ENCODE peak calls at places on chromosomes 5 and 9, in six cellular contexts. G is astrocyte, M is tibial artery, F is body of pancreas, A is fibroblast of lung, I is uterus. U is an unnamed sample.

GRCh38 chr9:98944130-98945074 is 695 bp downstream of the COL15A1 start:
- DNase-seq in G (no peak), I (peak), A (peak), M (no peak), F (peak), U (no peak)

GRCh38 chr9:13896922-13897835 is 416.8 kb downstream of the NFIB start:
- DNase-seq in F (no peak), G (no peak), A (no peak), M (no peak), I (no peak), U (no peak)

GRCh38 chr5:134133213-134133994 is 18.9 kb downstream of the TCF7 start:
- DNase-seq in G (no peak), F (no peak), A (no peak), I (peak), M (peak), U (no peak)

GRCh38 chr5:17879276-17879675 is 245.0 kb downstream of the TAF11L14 start:
- DNase-seq in F (no peak), G (no peak), A (no peak), I (no peak), M (no peak), U (no peak)

GRCh38 chr9:129630967-129631672 is 5.2 kb downstream of the NTMT1 start:
- DNase-seq in F (no peak), I (no peak), M (no peak), G (peak), A (no peak), U (peak)

GRCh38 chr5:152622628-152623027 is 217.5 kb upstream of the NMUR2 start:
- DNase-seq in M (no peak), A (no peak), I (no peak), F (no peak), G (no peak), U (no peak)

GRCh38 chr9:136644343-136644592 is 18.4 kb upstream of the EGFL7 start:
- DNase-seq in I (no peak), A (peak), G (peak), M (peak), F (peak), U (no peak)

GRCh38 chr5:105688227-105688807 is 1982.4 kb downstream of the EFNA5 start:
- DNase-seq in F (no peak), A (no peak), M (no peak), I (no peak), G (no peak), U (no peak)

GRCh38 chr5:172775326-172776234 is 4.6 kb upstream of the DUSP1 start:
- DNase-seq in M (peak), I (peak), F (peak), G (peak), A (peak), U (peak)

GRCh38 chr5:151086905-151087360 is 6.1 kb upstream of the TNIP1 start:
- DNase-seq in I (no peak), M (no peak), F (no peak), G (no peak), A (no peak), U (no peak)

GRCh38 chr5:139275536-139276297 is 17.8 kb upstream of the MATR3 start:
- DNase-seq in G (no peak), I (no peak), M (no peak), F (no peak), A (no peak), U (no peak)

GRCh38 chr5:154115314-154115713 is 75.2 kb upstream of the GALNT10 start:
- DNase-seq in G (no peak), A (no peak), M (no peak), I (no peak), F (no peak), U (no peak)

GRCh38 chr5:160507181-160507811 is 85.6 kb downstream of the PTTG1 start:
- DNase-seq in M (no peak), G (peak), F (peak), I (no peak), A (peak), U (peak)

GRCh38 chr5:122586351-122586750 is 188.5 kb upstream of the SNX2 start:
- DNase-seq in G (peak), A (peak), F (no peak), I (no peak), M (no peak), U (peak)

GRCh38 chr9:80707120-80707519 is 982.2 kb downstream of the TLE1 start:
- DNase-seq in I (no peak), G (peak), M (no peak), A (peak), F (no peak), U (peak)

GRCh38 chr9:131227112-131228058 is 48.9 kb downstream of the FAM78A start:
- DNase-seq in M (no peak), A (peak), G (no peak), I (peak), F (peak), U (peak)

GRCh38 chr9:120583958-120584369 is 4.0 kb upstream of the CDK5RAP2 start:
- DNase-seq in G (peak), M (no peak), F (peak), I (no peak), A (peak), U (peak)

GRCh38 chr9:17810728-17811634 is 232.1 kb downstream of the SH3GL2 start:
- DNase-seq in A (peak), F (peak), I (peak), M (no peak), G (peak), U (peak)

GRCh38 chr5:52748590-52748989 is 39.1 kb upstream of the ITGA1 start:
- DNase-seq in A (no peak), G (no peak), M (no peak), F (no peak), I (no peak), U (no peak)

GRCh38 chr5:74570250-74570649 is 70.3 kb downstream of the ENC1 start:
- DNase-seq in G (no peak), M (no peak), F (no peak), A (no peak), I (no peak), U (no peak)

GRCh38 chr5:150542933-150543445 is 35.1 kb downstream of the NDST1 start:
- DNase-seq in A (peak), I (no peak), F (no peak), G (no peak), M (no peak), U (no peak)

GRCh38 chr9:124263158-124263557 is 5.4 kb downstream of the NEK6 start:
- DNase-seq in I (no peak), F (no peak), A (no peak), M (no peak), G (no peak), U (no peak)
- H3K4me3 ChIP-seq in I (no peak), F (no peak), A (no peak), M (no peak), G (no peak), U (no peak)

GRCh38 chr9:105656131-105656921 is 5.9 kb upstream of the TAL2 start:
- DNase-seq in A (no peak), M (no peak), I (no peak), G (no peak), F (peak), U (no peak)
- TF ChIP-seq CTCF in A (no peak), M (peak), I (no peak), G (no peak), F (peak), U (no peak)

GRCh38 chr9:122226142-122226757 is 2.5 kb downstream of the LHX6 start:
- DNase-seq in I (no peak), F (no peak), G (no peak), A (no peak), M (no peak), U (no peak)
- H3K4me3 ChIP-seq in I (no peak), F (no peak), G (peak), A (no peak), M (peak), U (no peak)

GRCh38 chr5:126369995-126370731 is 53.0 kb upstream of the GRAMD2B start:
- DNase-seq in I (no peak), M (no peak), A (no peak), G (no peak), F (peak), U (peak)

GRCh38 chr5:126369083-126369482 is 54.1 kb upstream of the GRAMD2B start:
- DNase-seq in M (no peak), I (no peak), G (no peak), A (no peak), F (no peak), U (no peak)

GRCh38 chr5:126368239-126368812 is 54.9 kb upstream of the GRAMD2B start:
- DNase-seq in M (no peak), I (peak), G (no peak), A (peak), F (no peak), U (no peak)

GRCh38 chr5:126373621-126374416 is 49.4 kb upstream of the GRAMD2B start:
- DNase-seq in G (peak), I (no peak), F (no peak), A (no peak), M (no peak), U (peak)

GRCh38 chr5:126370796-126371718 is 52.2 kb upstream of the GRAMD2B start:
- DNase-seq in G (peak), A (no peak), F (peak), I (no peak), M (no peak), U (peak)
- TF ChIP-seq CTCF in G (no peak), A (no peak), F (no peak), I (no peak), M (no peak), U (peak)

GRCh38 chr5:79186021-79186420 is 49.9 kb upstream of the JMY start:
- DNase-seq in I (no peak), F (no peak), G (no peak), A (no peak), M (no peak), U (no peak)

GRCh38 chr5:79182141-79182540 is 53.8 kb upstream of the JMY start:
- DNase-seq in I (no peak), A (no peak), F (no peak), G (no peak), M (no peak), U (no peak)

GRCh38 chr5:79183617-79184016 is 52.3 kb upstream of the JMY start:
- DNase-seq in A (no peak), I (no peak), M (no peak), F (no peak), G (no peak), U (no peak)

GRCh38 chr5:79181419-79182022 is 54.4 kb upstream of the JMY start:
- DNase-seq in A (no peak), F (no peak), I (no peak), M (no peak), G (no peak), U (peak)

GRCh38 chr5:79183011-79183410 is 52.9 kb upstream of the JMY start:
- DNase-seq in I (no peak), G (no peak), F (no peak), M (no peak), A (no peak), U (no peak)
- H3K4me3 ChIP-seq in I (no peak), G (no peak), F (no peak), M (no peak), A (no peak), U (no peak)

U was measured in choroid plexus epithelial cell.